ENCODE peak calls at places on chromosomes 3 and 15, in six cellular contexts. F, X, O, M, T and Q are unnamed samples.

GRCh38 chr15:37793851-37794250 is 140.6 kb upstream of the TMCO5A start:
- DNase-seq in F (no peak), X (no peak), O (no peak), M (no peak), T (no peak), Q (no peak)

GRCh38 chr15:65396283-65396964 is 18.6 kb upstream of the IGDCC3 start:
- DNase-seq in F (no peak), X (no peak), O (no peak), M (no peak), T (no peak), Q (no peak)

GRCh38 chr3:193837347-193837827 is 244.4 kb downstream of the OPA1 start:
- DNase-seq in F (no peak), X (no peak), O (no peak), M (no peak), T (no peak), Q (no peak)

GRCh38 chr15:67068724-67069400 is 3.5 kb downstream of the SMAD3 start:
- DNase-seq in F (no peak), X (no peak), O (no peak), M (no peak), T (no peak), Q (no peak)

GRCh38 chr15:68187559-68187958 is 17.6 kb downstream of the CALML4 start:
- DNase-seq in F (no peak), X (no peak), O (no peak), M (no peak), T (no peak), Q (peak; percentile 51)

GRCh38 chr15:74320358-74321247 is 46.8 kb downstream of the CYP11A1 start:
- DNase-seq in F (peak; percentile 69), X (no peak), O (peak; percentile 25), M (peak; percentile 51), T (peak; percentile 43), Q (peak; percentile 51)

GRCh38 chr3:129230311-129231019 is 18.9 kb upstream of the COPG1 start:
- DNase-seq in F (no peak), X (no peak), O (no peak), M (no peak), T (peak; percentile 68), Q (no peak)

GRCh38 chr3:18425641-18426403 is 683 bp upstream of the SATB1 start:
- DNase-seq in F (peak; percentile 48), X (peak; percentile 68), O (no peak), M (peak; percentile 90), T (no peak), Q (peak; percentile 78)

GRCh38 chr3:14423197-14423743 is 20.9 kb downstream of the SLC6A6 start:
- DNase-seq in F (no peak), X (no peak), O (no peak), M (no peak), T (peak; percentile 82), Q (peak; percentile 67)

GRCh38 chr3:133472889-133473288 is 73.0 kb downstream of the BFSP2 start:
- DNase-seq in F (no peak), X (no peak), O (no peak), M (no peak), T (no peak), Q (no peak)

GRCh38 chr3:123296836-123297626 is 95.3 kb downstream of the SEC22A start:
- DNase-seq in F (no peak), X (no peak), O (no peak), M (peak; percentile 36), T (no peak), Q (no peak)

GRCh38 chr15:69834256-69834655 is 263.5 kb downstream of the TLE3 start:
- DNase-seq in F (no peak), X (no peak), O (no peak), M (no peak), T (no peak), Q (no peak)

GRCh38 chr15:42495361-42496212 is at the start of gene SNAP23:
- DNase-seq in F (peak; percentile 96), X (peak; percentile 75), O (peak; percentile 92), M (peak; percentile 97), T (peak; percentile 94), Q (peak; percentile 97)

GRCh38 chr3:172106037-172106559 is 66.7 kb downstream of the FNDC3B start:
- DNase-seq in F (no peak), X (no peak), O (no peak), M (no peak), T (no peak), Q (no peak)

GRCh38 chr15:80825361-80826030 is 46.3 kb downstream of the CEMIP start:
- DNase-seq in F (peak; percentile 51), X (no peak), O (no peak), M (no peak), T (no peak), Q (no peak)

GRCh38 chr15:62099171-62099601 is 32.4 kb downstream of the C2CD4A start:
- DNase-seq in F (no peak), X (no peak), O (no peak), M (no peak), T (no peak), Q (no peak)

GRCh38 chr3:72380711-72381508 is 467.3 kb downstream of the SHQ1 start:
- DNase-seq in F (no peak), X (no peak), O (no peak), M (no peak), T (no peak), Q (no peak)

GRCh38 chr3:186264608-186265400 is 97.2 kb downstream of the DGKG start:
- DNase-seq in F (no peak), X (no peak), O (no peak), M (no peak), T (no peak), Q (peak; percentile 23)

GRCh38 chr3:55198554-55198953 is 270.7 kb upstream of the LRTM1 start:
- DNase-seq in F (no peak), X (no peak), O (no peak), M (no peak), T (no peak), Q (peak; percentile 51)

GRCh38 chr15:101128191-101128590 is 123.7 kb downstream of the CHSY1 start:
- DNase-seq in F (peak; percentile 49), X (no peak), O (no peak), M (no peak), T (no peak), Q (peak; percentile 34)

GRCh38 chr3:9175421-9175820 is 74.0 kb downstream of the SRGAP3 start:
- DNase-seq in F (no peak), X (no peak), O (peak; percentile 47), M (no peak), T (no peak), Q (no peak)

GRCh38 chr15:78350058-78350457 is 9.9 kb downstream of the CRABP1 start:
- DNase-seq in F (peak; percentile 19), X (no peak), O (no peak), M (no peak), T (no peak), Q (no peak)

GRCh38 chr15:88695046-88695445 is 56.2 kb downstream of the ISG20 start:
- DNase-seq in F (no peak), X (no peak), O (no peak), M (no peak), T (no peak), Q (no peak)

GRCh38 chr15:33022629-33023028 is 171.9 kb downstream of the FMN1 start:
- DNase-seq in F (peak; percentile 86), X (no peak), O (no peak), M (no peak), T (no peak), Q (no peak)

GRCh38 chr15:96338772-96339661 is 8.5 kb downstream of the NR2F2 start:
- DNase-seq in F (no peak), X (no peak), O (no peak), M (no peak), T (peak; percentile 89), Q (no peak)

GRCh38 chr3:14369675-14370669 is 32.4 kb upstream of the SLC6A6 start:
- DNase-seq in F (no peak), X (no peak), O (peak; percentile 48), M (no peak), T (peak; percentile 41), Q (peak; percentile 81)

GRCh38 chr3:194622621-194623360 is 10.4 kb downstream of the TMEM44 start:
- DNase-seq in F (no peak), X (no peak), O (no peak), M (peak; percentile 15), T (no peak), Q (no peak)

DNA sequence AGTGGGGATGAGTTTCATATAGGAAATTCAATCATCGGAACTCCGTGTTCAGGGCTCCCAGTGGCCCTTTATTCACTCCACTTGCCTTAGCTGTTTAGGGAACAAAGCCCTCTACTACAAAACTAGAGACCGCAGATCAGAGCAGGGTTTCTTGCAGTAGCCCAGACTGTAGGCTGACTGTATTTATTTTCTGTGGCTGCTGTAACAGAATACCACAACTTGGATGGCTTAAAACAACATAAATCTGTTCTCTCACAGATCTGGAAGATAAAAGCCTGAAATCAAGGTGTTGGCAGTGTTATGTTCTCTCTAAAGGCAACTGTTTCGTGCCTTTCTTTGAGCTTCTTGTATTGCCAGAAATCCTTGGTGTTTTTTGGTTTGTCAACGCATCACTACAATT is 479.0 kb downstream of the AGBL1 start:
- DNase-seq in F (no peak), X (no peak), O (no peak), M (no peak), T (no peak), Q (no peak)
- H3K9me3 ChIP-seq in F (no peaks in the 10 kb centered on the region), X (no peaks in the 10 kb centered on the region), O (no peaks in the 10 kb centered on the region), M (no peaks in the 10 kb centered on the region), T (peaks cover 59% of the 10 kb centered on the region), Q (no peaks in the 10 kb centered on the region)

GRCh38 chr15:26223720-26224119 is 360.6 kb upstream of the ATP10A start:
- DNase-seq in F (no peak), X (no peak), O (no peak), M (no peak), T (no peak), Q (no peak)

GRCh38 chr15:26224266-26224665 is 361.1 kb upstream of the ATP10A start:
- DNase-seq in F (no peak), X (no peak), O (no peak), M (no peak), T (no peak), Q (no peak)

GRCh38 chr15:26222781-26223180 is 359.7 kb upstream of the ATP10A start:
- DNase-seq in F (no peak), X (no peak), O (no peak), M (no peak), T (no peak), Q (no peak)
- H3K9me3 ChIP-seq in F (peaks cover 2% of the 10 kb centered on the region), X (no peaks in the 10 kb centered on the region), O (no peaks in the 10 kb centered on the region), M (no peaks in the 10 kb centered on the region), T (peaks cover 90% of the 10 kb centered on the region), Q (no peaks in the 10 kb centered on the region)

DNA sequence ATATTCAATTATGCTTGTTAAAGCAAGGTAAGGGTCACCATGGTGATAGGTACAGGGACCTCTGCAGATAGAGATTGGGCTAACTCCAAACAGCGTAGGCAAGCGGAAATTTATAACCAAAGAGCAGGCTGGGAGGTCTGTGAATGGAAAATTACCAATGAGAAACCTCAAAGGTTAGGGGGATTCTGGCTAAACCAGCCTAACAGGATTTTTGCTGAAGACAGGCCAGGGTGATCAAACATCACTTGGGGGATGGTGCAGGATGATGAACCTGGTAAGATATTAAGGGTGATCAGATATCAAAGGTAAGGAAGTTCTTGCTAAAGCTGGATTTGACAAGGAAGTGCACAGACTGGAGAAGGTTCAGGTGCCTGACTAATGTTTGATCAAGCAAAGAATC is 35.3 kb upstream of the SNRPN start:
- DNase-seq in F (no peak), X (no peak), O (no peak), M (no peak), T (no peak), Q (no peak)
- H3K9me3 ChIP-seq in F (no peaks in the 10 kb centered on the region), X (no peaks in the 10 kb centered on the region), O (no peaks in the 10 kb centered on the region), M (no peaks in the 10 kb centered on the region), T (peaks cover 25% of the 10 kb centered on the region), Q (no peaks in the 10 kb centered on the region)

DNA sequence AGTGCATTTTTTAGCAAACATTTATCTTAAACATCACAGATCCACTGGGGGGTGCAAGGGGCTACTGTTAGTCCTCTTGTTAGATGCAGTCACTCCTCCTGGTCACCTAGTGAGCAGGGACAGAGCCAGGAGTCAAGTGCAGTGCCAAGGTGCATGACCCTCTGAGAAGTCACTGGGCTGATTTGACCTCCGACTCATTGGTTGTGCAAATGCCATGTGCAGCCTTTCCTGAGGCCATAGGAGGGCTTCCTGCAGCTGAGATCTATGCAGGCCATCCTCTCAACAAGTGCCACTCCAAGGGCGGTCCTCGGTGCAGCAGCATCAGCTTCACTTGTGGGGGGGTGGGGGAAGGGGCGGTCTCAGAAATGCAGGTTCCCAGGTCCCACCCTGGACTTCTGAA is 60.2 kb downstream of the GPD1L start:
- DNase-seq in F (no peak), X (no peak), O (no peak), M (no peak), T (no peak), Q (no peak)
- H3K9me3 ChIP-seq in F (no peaks in the 10 kb centered on the region), X (peaks cover 3% of the 10 kb centered on the region), O (peaks cover 6% of the 10 kb centered on the region), M (no peaks in the 10 kb centered on the region), T (no peaks in the 10 kb centered on the region), Q (no peaks in the 10 kb centered on the region)